ENCODE peak calls at places on chromosomes 7 and 10, in five cellular contexts. One of them, this sample, is unnamed.

GRCh38 chr7:64914557-64914956 is 11.5 kb downstream of the ZNF273 start:
- DNase-seq in HepG2: no peak
- DNase-seq in K562: peak
- DNase-seq in GM12878: no peak
- DNase-seq in H1: no peak
- DNase-seq in this sample: no peak

GRCh38 chr10:491667-492424 is 197.6 kb downstream of the DIP2C start:
- DNase-seq in K562: no peak
- DNase-seq in H1: no peak
- DNase-seq in GM12878: no peak
- DNase-seq in HepG2: no peak
- DNase-seq in this sample: no peak

GRCh38 chr10:47340613-47341170 is 7.5 kb upstream of the RBP3 start:
- DNase-seq in HepG2: peak
- DNase-seq in H1: peak
- DNase-seq in K562: peak
- DNase-seq in GM12878: peak
- DNase-seq in this sample: peak

GRCh38 chr10:11488126-11488525 is 123.3 kb downstream of the USP6NL start:
- DNase-seq in H1: no peak
- DNase-seq in GM12878: no peak
- DNase-seq in HepG2: no peak
- DNase-seq in K562: no peak
- DNase-seq in this sample: no peak

GRCh38 chr7:108004220-108005142 is 1.5 kb upstream of the LAMB1 start:
- DNase-seq in K562: no peak
- DNase-seq in H1: peak
- DNase-seq in HepG2: peak
- DNase-seq in GM12878: no peak
- DNase-seq in this sample: no peak

GRCh38 chr7:152904698-152905097 is 145.1 kb downstream of the ACTR3B start:
- DNase-seq in K562: no peak
- DNase-seq in GM12878: no peak
- DNase-seq in HepG2: no peak
- DNase-seq in H1: no peak
- DNase-seq in this sample: no peak

GRCh38 chr10:121113385-121113696 is 262.2 kb downstream of the WDR11 start:
- DNase-seq in H1: no peak
- DNase-seq in HepG2: no peak
- DNase-seq in GM12878: no peak
- DNase-seq in K562: no peak
- DNase-seq in this sample: peak

GRCh38 chr7:4603843-4604231 is 78.3 kb upstream of the FOXK1 start:
- DNase-seq in GM12878: no peak
- DNase-seq in H1: no peak
- DNase-seq in K562: no peak
- DNase-seq in HepG2: no peak
- DNase-seq in this sample: no peak

GRCh38 chr7:155285423-155286220 is 12.1 kb upstream of the INSIG1 start:
- DNase-seq in HepG2: no peak
- DNase-seq in H1: no peak
- DNase-seq in GM12878: no peak
- DNase-seq in K562: no peak
- DNase-seq in this sample: no peak

GRCh38 chr10:30160431-30160982 is 101.1 kb upstream of the JCAD start:
- DNase-seq in H1: no peak
- DNase-seq in GM12878: no peak
- DNase-seq in K562: peak
- DNase-seq in HepG2: no peak
- DNase-seq in this sample: no peak

DNA sequence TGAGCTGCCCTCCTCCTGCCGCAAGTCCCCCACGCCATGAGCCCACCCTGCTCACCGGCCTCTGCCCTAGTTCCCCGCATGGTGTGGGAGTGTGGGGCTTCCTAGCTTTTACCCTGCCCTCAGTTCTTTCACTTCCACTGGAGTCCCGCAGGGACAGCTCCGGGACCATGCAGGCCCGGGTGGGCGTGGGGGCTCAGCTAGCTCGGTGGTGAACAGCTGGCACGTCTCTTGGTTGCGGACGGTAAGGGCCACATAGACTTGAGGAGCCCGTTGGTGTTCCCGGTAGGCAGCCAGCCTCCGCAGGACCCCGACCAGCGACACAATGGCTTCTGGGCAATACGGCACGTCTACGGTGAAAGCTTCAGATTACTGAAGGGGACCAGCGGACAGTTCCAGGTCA is 108.9 kb upstream of the CCZ1B start:
- DNase-seq in K562: no peak
- DNase-seq in H1: no peak
- DNase-seq in HepG2: no peak
- DNase-seq in GM12878: no peak
- DNase-seq in this sample: no peak
- TF ChIP-seq EZH2 in K562: no peak
- TF ChIP-seq EZH2 in H1: no peak
- TF ChIP-seq EZH2 in HepG2: no peak
- TF ChIP-seq EZH2 in GM12878: no peak
- TF ChIP-seq EZH2 in this sample: no peak

GRCh38 chr10:103618027-103618385 is 124.5 kb downstream of the NEURL1 start:
- DNase-seq in H1: no peak
- DNase-seq in GM12878: no peak
- DNase-seq in HepG2: no peak
- DNase-seq in K562: no peak
- DNase-seq in this sample: no peak
- TF ChIP-seq YY1 in H1: no peak
- TF ChIP-seq YY1 in GM12878: no peak
- TF ChIP-seq YY1 in HepG2: no peak
- TF ChIP-seq YY1 in K562: no peak
- TF ChIP-seq YY1 in this sample: no peak

GRCh38 chr7:45894665-45895062 is 6.4 kb downstream of the IGFBP1 start:
- DNase-seq in HepG2: no peak
- DNase-seq in K562: no peak
- DNase-seq in H1: no peak
- DNase-seq in GM12878: no peak
- DNase-seq in this sample: no peak
- TF ChIP-seq ATF3 in HepG2: no peak
- TF ChIP-seq ATF3 in K562: no peak
- TF ChIP-seq ATF3 in H1: no peak
- TF ChIP-seq ATF3 in GM12878: no peak
- TF ChIP-seq ATF3 in this sample: no peak

GRCh38 chr10:79284158-79284871 is 63.0 kb upstream of the PPIF start:
- DNase-seq in H1: no peak
- DNase-seq in HepG2: no peak
- DNase-seq in GM12878: no peak
- DNase-seq in K562: no peak
- DNase-seq in this sample: no peak
- TF ChIP-seq EZH2 in H1: no peak
- TF ChIP-seq EZH2 in HepG2: no peak
- TF ChIP-seq EZH2 in GM12878: no peak
- TF ChIP-seq EZH2 in K562: no peak
- TF ChIP-seq EZH2 in this sample: no peak